ENCODE peak calls at places on chromosomes 16 and 17, in four cellular contexts. O is fibroblast of lung, E is PC-3, D is body of pancreas. T is an unnamed sample.

GRCh38 chr17:42273474-42274272 is 2.5 kb downstream of the STAT5B start:
- DNase-seq in E (no peak), D (no peak), O (no peak), T (no peak)

GRCh38 chr16:81136331-81137011 is 40.3 kb upstream of the GCSH start:
- DNase-seq in D (no peak), O (no peak), E (no peak), T (no peak)

GRCh38 chr17:31424944-31425582 is 33.6 kb downstream of the RAB11FIP4 start:
- DNase-seq in D (peak; percentile 18), O (peak; percentile 41), E (no peak), T (peak; percentile 79)

GRCh38 chr17:725084-725483 is 7.3 kb upstream of the TLCD3A start:
- DNase-seq in D (no peak), O (no peak), E (no peak), T (no peak)

GRCh38 chr17:32152130-32152529 is 9.8 kb downstream of the RHOT1 start:
- DNase-seq in O (no peak), D (peak; percentile 41), E (no peak), T (peak; percentile 66)

GRCh38 chr17:35254107-35254802 is 11.4 kb downstream of the SLFN5 start:
- DNase-seq in D (peak; percentile 66), O (peak; percentile 94), E (peak; percentile 92), T (peak; percentile 91)

GRCh38 chr16:70573451-70574121 is 50.0 kb downstream of the SF3B3 start:
- DNase-seq in D (no peak), O (peak; percentile 93), E (peak; percentile 41), T (peak; percentile 60)

GRCh38 chr17:46159686-46160085 is 33.5 kb downstream of the KANSL1 start:
- DNase-seq in O (peak; percentile 97), D (no peak), E (no peak), T (no peak)

GRCh38 chr16:56372013-56372634 is 53.2 kb downstream of the AMFR start:
- DNase-seq in D (no peak), O (no peak), E (no peak), T (no peak)

GRCh38 chr17:35368086-35368824 is 5.2 kb downstream of the SLFN11 start:
- DNase-seq in O (no peak), E (no peak), D (no peak), T (no peak)

GRCh38 chr17:19000531-19001011 is 4.0 kb downstream of the FAM83G start:
- DNase-seq in E (peak; percentile 34), D (no peak), O (peak; percentile 76), T (peak; percentile 70)

GRCh38 chr17:82170412-82170961 is 42.2 kb downstream of the CCDC57 start:
- DNase-seq in O (no peak), E (no peak), D (no peak), T (peak; percentile 59)

GRCh38 chr17:1422907-1423306 is 22.9 kb upstream of the YWHAE start:
- DNase-seq in O (peak; percentile 97), D (no peak), E (peak; percentile 89), T (no peak)

GRCh38 chr16:5580320-5580719 is 482.7 kb upstream of the EEF2KMT start:
- DNase-seq in E (no peak), O (no peak), D (no peak), T (no peak)

GRCh38 chr16:54921229-54921824 is 9.3 kb upstream of the IRX5 start:
- DNase-seq in E (no peak), D (no peak), O (peak; percentile 39), T (no peak)

GRCh38 chr17:29176500-29177351 is 3.5 kb downstream of the MYO18A start:
- DNase-seq in D (peak; percentile 91), E (peak; percentile 59), O (peak; percentile 44), T (peak; percentile 68)

GRCh38 chr17:70901870-70902269 is 732.5 kb downstream of the KCNJ2 start:
- DNase-seq in O (no peak), D (no peak), E (no peak), T (no peak)

GRCh38 chr16:56944954-56945839 is 13.3 kb downstream of the HERPUD1 start:
- DNase-seq in D (peak; percentile 57), O (peak; percentile 36), E (peak; percentile 65), T (no peak)

GRCh38 chr17:40251576-40251975 is 32.5 kb downstream of the WIPF2 start:
- DNase-seq in E (peak; percentile 89), O (peak; percentile 89), D (no peak), T (peak; percentile 72)

GRCh38 chr16:15575293-15576049 is 67.5 kb downstream of the MARF1 start:
- DNase-seq in E (no peak), O (no peak), D (no peak), T (no peak)

GRCh38 chr17:78974635-78975591 is 4.8 kb downstream of the LGALS3BP start:
- DNase-seq in O (peak; percentile 75), D (peak; percentile 67), E (peak; percentile 69), T (peak; percentile 79)

GRCh38 chr17:64736804-64737492 is 74.8 kb upstream of the SMURF2 start:
- DNase-seq in E (peak; percentile 83), O (peak; percentile 53), D (peak; percentile 54), T (peak; percentile 54)

GRCh38 chr17:77002103-77003045 is 134.2 kb downstream of the MGAT5B start:
- DNase-seq in O (peak; percentile 93), E (peak; percentile 99), D (no peak), T (no peak)

GRCh38 chr17:81150379-81151038 is 14.8 kb upstream of the PVALEF start:
- DNase-seq in D (no peak), E (no peak), O (no peak), T (peak; percentile 59)

GRCh38 chr17:77541995-77542394 is 401.2 kb downstream of the SEC14L1 start:
- DNase-seq in O (no peak), E (no peak), D (no peak), T (no peak)

GRCh38 chr16:89326721-89327120 is 109.2 kb downstream of the ZNF778 start:
- DNase-seq in O (no peak), E (no peak), D (no peak), T (no peak)

GRCh38 chr17:62631936-62632924 is 4.8 kb downstream of the MRC2 start:
- DNase-seq in O (no peak), D (no peak), E (no peak), T (no peak)

GRCh38 chr17:29566473-29567361 is at the start of gene ABHD15:
- DNase-seq in D (peak; percentile 73), O (peak; percentile 65), E (peak; percentile 69), T (peak; percentile 65)

GRCh38 chr16:67277294-67277998 is 1.9 kb upstream of the PLEKHG4 start:
- DNase-seq in O (peak; percentile 100), E (peak; percentile 91), D (no peak), T (peak; percentile 87)

GRCh38 chr17:27893834-27894503 is 804 bp upstream of the LYRM9 start:
- DNase-seq in E (no peak), O (no peak), D (no peak), T (peak; percentile 54)

DNA sequence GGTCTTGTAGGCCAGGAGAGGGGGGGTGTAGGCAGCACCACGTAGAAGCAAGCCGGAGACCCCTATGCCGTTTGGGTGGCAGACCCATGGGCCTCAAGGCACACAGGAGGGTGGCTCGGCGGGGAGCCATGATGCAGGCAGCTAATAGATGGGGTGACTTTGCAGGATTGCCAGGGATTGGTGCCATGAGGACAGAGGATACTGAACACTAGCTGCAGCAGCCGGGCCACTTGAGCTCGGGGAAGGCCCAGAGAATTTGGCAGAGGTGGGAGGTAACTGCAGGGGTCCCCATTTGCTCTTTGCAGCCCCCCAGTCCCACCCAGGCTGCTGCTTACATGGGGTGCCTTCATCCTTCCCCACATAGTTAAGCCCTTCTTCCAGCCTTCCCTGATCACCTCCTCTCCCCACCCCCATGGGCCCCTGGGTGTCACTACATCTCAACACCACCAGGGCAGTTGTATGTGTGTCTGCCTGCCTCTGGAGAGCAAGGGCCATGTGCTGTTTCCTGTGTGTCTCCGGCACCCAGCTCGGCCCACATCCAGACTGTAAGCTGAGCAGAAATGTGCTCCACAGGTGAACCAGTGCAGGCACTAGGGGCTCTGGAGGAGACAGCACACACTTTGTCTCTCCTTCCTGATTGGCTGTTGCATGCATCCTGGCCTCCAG is 52.1 kb downstream of the SREBF1 start:
- DNase-seq in D (no peak), E (peak; percentile 36), O (no peak), T (no peak)
- TF ChIP-seq CTCF in D (no peak), E (peak; percentile 35), O (no peak), T (no peak)

DNA sequence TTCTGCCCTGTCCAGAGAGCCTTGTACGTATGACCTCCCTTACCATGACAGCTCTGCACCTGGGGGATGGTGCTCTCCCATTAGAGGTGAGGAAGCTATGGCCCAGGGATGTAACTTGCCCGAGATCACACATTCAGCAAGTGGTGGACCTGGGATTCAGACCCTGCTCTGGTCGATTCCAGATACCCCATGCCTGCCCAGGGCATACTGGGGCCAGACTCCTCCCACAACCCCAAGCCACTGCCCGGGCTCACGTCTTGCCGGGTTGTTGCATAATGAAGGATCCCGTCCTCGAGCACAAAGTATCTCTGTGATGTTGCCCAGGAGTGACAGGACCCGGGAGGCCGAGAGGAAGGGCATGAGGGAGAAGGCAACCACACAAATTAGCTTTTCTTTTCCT is 2.1 kb downstream of the OSBPL7 start:
- DNase-seq in E (no peak), D (no peak), O (no peak), T (no peak)
- H3K4me1 ChIP-seq in E (peaks cover 25% of the 10 kb centered on the region), D (peaks cover 22% of the 10 kb centered on the region), O (peaks cover 6% of the 10 kb centered on the region), T (peaks cover 11% of the 10 kb centered on the region)

GRCh38 chr16:50781043-50781442 is 39.2 kb downstream of the CYLD start:
- DNase-seq in E (peak; percentile 15), D (no peak), O (peak; percentile 1), T (no peak)
- TF ChIP-seq CTCF in E (no peak), D (no peak), O (no peak), T (no peak)

DNA sequence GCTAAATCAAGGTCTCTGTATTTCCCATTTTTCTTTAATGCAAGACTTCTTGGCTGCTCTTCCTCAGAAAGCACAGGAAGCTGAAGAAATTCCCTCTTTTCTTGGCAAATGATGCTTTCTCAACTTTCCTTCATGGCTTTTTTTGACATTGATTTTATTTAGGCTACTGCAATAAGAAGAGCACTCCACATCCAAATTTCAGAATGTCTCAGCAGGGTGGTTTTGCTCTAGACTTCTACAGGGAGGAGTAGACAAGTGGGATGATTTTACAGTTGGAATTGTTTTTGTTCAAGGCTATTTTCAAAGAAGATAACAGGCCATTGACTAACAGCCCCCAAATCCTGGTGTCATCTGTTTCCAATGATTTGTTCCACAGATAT is 7.8 kb downstream of the FAM20A start:
- DNase-seq in D (no peak), O (no peak), E (no peak), T (no peak)
- H3K4me1 ChIP-seq in D (no peaks in the 10 kb centered on the region), O (no peaks in the 10 kb centered on the region), E (no peaks in the 10 kb centered on the region), T (no peaks in the 10 kb centered on the region)

GRCh38 chr17:4334776-4335175 is 31.7 kb downstream of the UBE2G1 start:
- DNase-seq in D (no peak), O (no peak), E (no peak), T (no peak)
- TF ChIP-seq CTCF in D (no peak), O (no peak), E (no peak), T (no peak)

GRCh38 chr16:21647562-21648164 is 4.7 kb downstream of the IGSF6 start:
- DNase-seq in O (no peak), E (no peak), D (no peak), T (no peak)
- H3K4me1 ChIP-seq in O (no peaks in the 10 kb centered on the region), E (no peaks in the 10 kb centered on the region), D (no peaks in the 10 kb centered on the region), T (peaks cover 21% of the 10 kb centered on the region)